ENCODE peak calls at places on chromosomes 13 and 19, in nine cellular contexts. P is neural crest cell; U is CD8-positive, alpha-beta T cell; T is SK-N-SH; E is brain microvascular endothelial cell; R is A549; W is colonic mucosa; X is HepG2; H is activated B cell treated with CpG ODN at 0.5 μM for 24 hours. I is an unnamed sample.

GRCh38 chr19:10766681-10767201 is 48.9 kb downstream of the DNM2 start:
- DNase-seq in P (no peak), E (no peak), U (no peak), X (no peak), R (no peak), H (no peak), T (peak), W (no peak), I (no peak)

GRCh38 chr19:10712754-10713153 is 5.1 kb upstream of the DNM2 start:
- DNase-seq in U (no peak), P (no peak), W (peak), H (no peak), E (no peak), T (no peak), R (no peak), X (no peak), I (no peak)

GRCh38 chr19:4088065-4088679 is 21.5 kb upstream of the ZBTB7A start:
- DNase-seq in H (no peak), R (no peak), T (no peak), X (no peak), W (no peak), U (no peak), E (no peak), P (no peak), I (no peak)

GRCh38 chr19:41309225-41310030 is 544 bp upstream of the CCDC97 start:
- DNase-seq in E (no peak), R (no peak), T (no peak), P (no peak), X (no peak), U (no peak), H (no peak), W (no peak), I (no peak)

GRCh38 chr13:43905435-43906031 is 25.8 kb downstream of the LACC1 start:
- DNase-seq in X (peak), R (no peak), H (no peak), T (peak), U (no peak), P (peak), W (peak), E (peak), I (no peak)

GRCh38 chr13:39596685-39597084 is 6.3 kb downstream of the LHFPL6 start:
- DNase-seq in T (no peak), E (no peak), W (no peak), P (no peak), U (no peak), H (no peak), X (no peak), R (no peak), I (no peak)

GRCh38 chr13:106521101-106521799 is 14.2 kb downstream of the EFNB2 start:
- DNase-seq in P (no peak), X (no peak), H (no peak), E (no peak), T (no peak), U (no peak), W (no peak), R (no peak), I (no peak)

GRCh38 chr13:37109080-37109678 is 3.7 kb upstream of the CSNK1A1L start:
- DNase-seq in E (peak), U (no peak), H (no peak), P (peak), W (no peak), X (peak), T (peak), R (no peak), I (no peak)

GRCh38 chr19:34502582-34503545 is 21.3 kb downstream of the WTIP start:
- DNase-seq in H (no peak), U (no peak), E (no peak), W (no peak), R (peak), P (no peak), T (peak), X (no peak), I (no peak)

DNA sequence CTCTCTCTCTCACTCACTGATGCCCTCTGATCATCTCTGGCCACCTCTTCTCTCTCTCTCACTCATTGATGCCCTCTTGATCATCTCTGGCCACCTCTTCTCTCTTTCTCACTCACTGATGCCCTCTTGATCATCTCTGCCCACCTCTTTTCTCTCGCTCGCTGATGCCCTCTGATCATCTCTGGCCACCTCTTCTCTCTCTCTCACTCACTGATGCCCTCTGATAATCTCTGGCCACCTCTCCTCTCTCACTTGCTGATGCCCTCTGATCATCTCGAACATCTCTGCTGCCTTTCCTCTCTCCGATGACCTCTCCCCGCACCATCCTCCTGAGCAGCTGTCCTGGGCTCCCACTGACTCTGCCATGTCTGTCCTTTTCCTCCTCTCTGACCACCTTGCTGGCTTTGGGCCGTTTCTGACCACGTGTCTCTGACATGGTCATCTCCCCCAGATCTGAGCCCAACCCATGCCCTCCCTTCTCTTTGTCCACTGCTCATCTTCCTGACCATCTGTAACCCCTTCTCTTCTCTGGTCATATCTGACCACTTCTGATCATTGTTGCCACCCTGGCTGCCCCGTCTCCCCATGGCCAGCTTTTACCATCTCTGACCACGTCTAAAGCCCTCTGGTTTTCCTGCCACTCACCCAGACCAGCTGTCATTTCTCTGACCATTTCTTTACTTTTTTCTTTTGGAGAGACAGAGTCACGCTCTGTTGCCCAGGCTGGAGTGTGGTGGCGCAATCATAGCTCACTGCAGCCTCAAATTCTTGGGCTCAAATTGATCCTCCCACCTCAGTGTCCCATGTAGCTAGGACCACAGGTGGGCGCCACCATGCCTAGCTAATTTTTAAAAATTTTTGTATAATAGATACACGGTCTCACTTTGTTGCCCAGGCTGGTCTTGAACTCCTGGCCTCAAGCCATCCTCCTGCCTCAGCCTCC is 2.4 kb downstream of the LRFN3 start:
- DNase-seq in E (no peak), W (no peak), X (no peak), H (no peak), R (no peak), U (no peak), T (no peak), P (no peak), I (no peak)
- TF ChIP-seq CTCF in E (peak), W (no peak), X (no peak), H (no peak), R (no peak), U (no peak), T (no peak), P (no peak), I (no peak)

GRCh38 chr19:54882758-54883157 is 8.7 kb downstream of the FCAR start:
- DNase-seq in R (no peak), E (no peak), H (no peak), U (no peak), X (peak), P (no peak), W (no peak), T (no peak), I (no peak)
- TF ChIP-seq CTCF in R (no peak), E (no peak), H (no peak), U (no peak), X (no peak), P (no peak), W (no peak), T (peak), I (no peak)

GRCh38 chr13:21673592-21674270 is 2.9 kb downstream of the FGF9 start:
- DNase-seq in P (peak), E (no peak), W (peak), R (peak), T (peak), X (no peak), U (peak), H (peak), I (no peak)
- TF ChIP-seq CTCF in P (peak), E (peak), W (no peak), R (no peak), T (no peak), X (no peak), U (peak), H (no peak), I (peak)

DNA sequence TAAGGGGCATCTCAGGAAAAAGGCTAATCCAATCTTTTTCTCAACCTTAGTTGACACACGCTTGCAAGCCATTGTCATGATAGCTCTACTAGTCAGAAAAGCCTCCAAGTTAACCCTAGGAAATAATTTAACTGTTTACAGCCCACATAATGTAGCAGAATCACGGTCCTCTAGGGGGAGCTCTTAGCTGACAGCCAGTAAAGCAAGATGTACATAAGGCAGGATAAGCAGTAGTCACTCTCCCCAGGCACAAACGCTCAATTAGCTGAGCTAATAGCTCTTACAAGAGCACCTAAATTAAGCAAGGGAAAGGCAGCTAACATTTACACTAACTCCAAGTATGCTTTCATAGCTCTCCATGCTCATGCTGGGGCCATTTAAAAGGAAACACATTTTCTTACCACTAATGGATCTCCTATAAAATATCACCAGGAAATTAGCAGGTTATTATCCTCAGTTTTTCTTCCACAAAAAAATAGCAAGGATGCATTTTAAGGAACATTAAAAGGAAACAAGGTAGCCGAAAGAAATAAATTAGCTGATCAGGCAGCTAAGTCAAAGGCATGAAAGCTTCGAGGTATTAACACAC is 33.7 kb upstream of the ZSCAN5A start:
- DNase-seq in U (no peak), R (no peak), X (no peak), P (no peak), W (no peak), H (no peak), T (peak), E (peak), I (no peak)
- TF ChIP-seq CTCF in U (no peak), R (no peak), X (peak), P (peak), W (no peak), H (no peak), T (peak), E (peak), I (peak)

GRCh38 chr19:1465191-1466016 is 13.6 kb downstream of the C19orf25 start:
- DNase-seq in R (no peak), H (no peak), U (no peak), T (no peak), E (no peak), W (peak), P (no peak), X (no peak), I (no peak)

GRCh38 chr19:1467228-1467511 is 11.8 kb downstream of the C19orf25 start:
- DNase-seq in X (no peak), E (no peak), R (no peak), U (no peak), P (no peak), H (no peak), W (no peak), T (no peak), I (no peak)

GRCh38 chr19:1466461-1467227 is 12.4 kb downstream of the C19orf25 start:
- DNase-seq in E (no peak), H (no peak), P (no peak), U (no peak), T (no peak), X (no peak), W (no peak), R (no peak), I (no peak)

GRCh38 chr19:1467512-1468273 is 11.3 kb downstream of the C19orf25 start:
- DNase-seq in H (no peak), W (no peak), E (no peak), P (no peak), U (no peak), X (no peak), T (no peak), R (no peak), I (no peak)

DNA sequence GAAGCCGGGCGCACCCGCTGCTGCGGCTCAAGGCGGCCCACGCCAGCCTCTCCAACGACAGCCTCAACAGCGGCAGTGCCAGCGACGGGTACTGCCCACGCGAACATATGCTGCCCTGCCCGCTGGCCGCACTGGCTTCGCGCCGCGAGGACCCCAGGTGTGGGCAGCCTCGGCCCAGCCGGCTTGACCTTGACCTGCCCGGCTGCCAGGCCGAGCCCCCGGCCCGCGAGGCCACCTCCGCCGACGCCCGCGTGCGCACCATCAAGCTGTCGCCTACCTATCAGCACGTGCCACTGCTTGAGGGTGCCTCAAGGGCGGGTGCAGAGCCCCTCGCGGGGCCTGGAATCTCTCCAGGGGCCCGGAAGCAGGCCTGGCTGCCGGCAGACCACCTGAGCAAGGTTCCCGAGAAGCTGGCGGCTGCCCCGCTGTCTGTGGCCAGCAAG is 13.0 kb downstream of the C19orf25 start:
- DNase-seq in P (no peak), H (no peak), E (no peak), T (no peak), R (no peak), U (no peak), W (no peak), X (no peak), I (no peak)
- TF ChIP-seq CTCF in P (no peak), H (no peak), E (no peak), T (no peak), R (no peak), U (no peak), W (no peak), X (no peak), I (peak)